ENCODE peak calls at places on chromosomes 7 and 10, in four cellular contexts. A, H, M and K are unnamed samples.

GRCh38 chr7:13508586-13508985 is 480.9 kb downstream of the ETV1 start:
- DNase-seq in A (no peak), H (no peak), M (no peak), K (no peak)

GRCh38 chr7:77321300-77321699 is 94.8 kb downstream of the GSAP start:
- DNase-seq in A (no peak), H (no peak), M (no peak), K (no peak)

GRCh38 chr7:2527505-2528464 is 8.2 kb downstream of the LFNG start:
- DNase-seq in A (peak), H (peak), M (peak), K (peak)

GRCh38 chr7:101589976-101590662 is 39.0 kb downstream of the MYL10 start:
- DNase-seq in A (no peak), H (no peak), M (no peak), K (no peak)

GRCh38 chr7:43636093-43636492 is 53.2 kb downstream of the STK17A start:
- DNase-seq in A (no peak), H (peak), M (no peak), K (no peak)

GRCh38 chr10:75347211-75347610 is 54.4 kb downstream of the ZNF503 start:
- DNase-seq in A (no peak), H (no peak), M (no peak), K (no peak)

GRCh38 chr10:11345224-11346054 is 266.0 kb downstream of the USP6NL start:
- DNase-seq in A (no peak), H (no peak), M (no peak), K (no peak)

GRCh38 chr10:59098387-59098786 is 78.1 kb upstream of the PHYHIPL start:
- DNase-seq in A (no peak), H (peak), M (no peak), K (no peak)

GRCh38 chr10:18400201-18400910 is 251.0 kb downstream of the NSUN6 start:
- DNase-seq in A (no peak), H (no peak), M (no peak), K (no peak)

GRCh38 chr10:131569851-131570715 is 258.6 kb upstream of the TCERG1L start:
- DNase-seq in A (no peak), H (no peak), M (no peak), K (no peak)

GRCh38 chr10:51895209-51895608 is 195.8 kb upstream of the CSTF2T start:
- DNase-seq in A (no peak), H (peak), M (peak), K (peak)

GRCh38 chr7:54565432-54565831 is 23.3 kb downstream of the VSTM2A start:
- DNase-seq in A (no peak), H (no peak), M (no peak), K (no peak)

GRCh38 chr7:70347463-70347855 is 749.2 kb downstream of the AUTS2 start:
- DNase-seq in A (no peak), H (no peak), M (no peak), K (no peak)

GRCh38 chr10:94439275-94439861 is 37.0 kb downstream of the TBC1D12 start:
- DNase-seq in A (no peak), H (no peak), M (no peak), K (no peak)

GRCh38 chr7:130141161-130141857 is 63.9 kb downstream of the TMEM209 start:
- DNase-seq in A (no peak), H (peak), M (peak), K (peak)

GRCh38 chr7:12805957-12806356 is 118.5 kb downstream of the ARL4A start:
- DNase-seq in A (no peak), H (no peak), M (no peak), K (no peak)

GRCh38 chr7:5699951-5700384 is 81.5 kb downstream of the RNF216 start:
- DNase-seq in A (no peak), H (no peak), M (no peak), K (no peak)

GRCh38 chr7:132622081-132622480 is 45.8 kb upstream of the PLXNA4 start:
- DNase-seq in A (no peak), H (no peak), M (no peak), K (no peak)

GRCh38 chr7:255038-255435 is 34.9 kb upstream of the FOXL3 start:
- DNase-seq in A (no peak), H (no peak), M (no peak), K (peak)

GRCh38 chr10:31320598-31321211 is 1.7 kb downstream of the ZEB1 start:
- DNase-seq in A (peak), H (peak), M (peak), K (peak)

GRCh38 chr10:31554556-31554955 is 235.5 kb downstream of the ZEB1 start:
- DNase-seq in A (no peak), H (peak), M (no peak), K (no peak)

GRCh38 chr10:115947104-115947503 is 325.9 kb downstream of the GFRA1 start:
- DNase-seq in A (no peak), H (peak), M (no peak), K (no peak)

GRCh38 chr7:29854257-29854938 is 48.1 kb downstream of the WIPF3 start:
- DNase-seq in A (peak), H (no peak), M (no peak), K (no peak)

GRCh38 chr7:21454182-21454581 is 26.3 kb downstream of the SP4 start:
- DNase-seq in A (no peak), H (no peak), M (no peak), K (no peak)

GRCh38 chr10:116748041-116748440 is 5.7 kb upstream of the HSPA12A start:
- DNase-seq in A (peak), H (peak), M (no peak), K (no peak)

GRCh38 chr7:148156248-148156647 is 434.3 kb upstream of the C7orf33 start:
- DNase-seq in A (no peak), H (no peak), M (no peak), K (no peak)

GRCh38 chr7:6015917-6016652 is 7.0 kb downstream of the AIMP2 start:
- DNase-seq in A (no peak), H (peak), M (peak), K (peak)

GRCh38 chr10:63247771-63248170 is 114.6 kb downstream of the NRBF2 start:
- DNase-seq in A (no peak), H (no peak), M (no peak), K (no peak)

GRCh38 chr7:129298268-129298893 is 73.6 kb downstream of the AHCYL2 start:
- DNase-seq in A (peak), H (peak), M (no peak), K (peak)

GRCh38 chr7:51472017-51472296 is 155.3 kb upstream of the COBL start:
- DNase-seq in A (no peak), H (no peak), M (no peak), K (no peak)

GRCh38 chr10:85604136-85604725 is 762.4 kb downstream of the GRID1 start:
- DNase-seq in A (no peak), H (no peak), M (no peak), K (no peak)

GRCh38 chr10:129868470-129869035 is 95.5 kb downstream of the EBF3 start:
- DNase-seq in A (no peak), H (no peak), M (no peak), K (peak)

GRCh38 chr10:129867780-129868179 is 96.3 kb downstream of the EBF3 start:
- DNase-seq in A (no peak), H (no peak), M (no peak), K (peak)

GRCh38 chr10:129865413-129865812 is 98.7 kb downstream of the EBF3 start:
- DNase-seq in A (no peak), H (no peak), M (no peak), K (peak)

GRCh38 chr10:129865960-129866359 is 98.1 kb downstream of the EBF3 start:
- DNase-seq in A (no peak), H (no peak), M (no peak), K (no peak)

DNA sequence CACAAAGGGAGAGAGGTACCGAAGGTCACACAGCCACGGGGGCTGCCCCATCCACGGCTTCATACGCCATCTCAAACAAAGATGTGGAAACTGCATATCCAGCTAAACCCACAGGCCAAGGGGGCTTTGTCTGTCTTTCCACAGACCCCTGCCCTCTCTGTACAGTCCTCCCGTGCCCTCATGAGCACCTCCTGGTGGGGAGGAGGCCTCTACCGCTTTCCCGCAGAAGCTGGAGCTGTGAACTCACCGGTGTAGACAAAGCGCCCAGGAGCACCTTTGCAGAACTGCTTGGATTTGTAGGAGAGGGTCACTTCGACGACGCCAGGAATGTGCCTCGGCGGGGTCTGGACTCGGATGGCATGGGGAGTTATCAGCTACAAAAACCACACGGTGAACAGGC is 97.2 kb downstream of the EBF3 start:
- DNase-seq in A (no peak), H (no peak), M (no peak), K (no peak)
- TF ChIP-seq CTCF in A (no peak), H (no peak), M (no peak), K (no peak)

GRCh38 chr7:154789404-154789803 is 213.5 kb downstream of the PAXIP1 start:
- DNase-seq in A (peak), H (no peak), M (no peak), K (no peak)
- TF ChIP-seq CTCF in A (peak), H (no peak), M (peak), K (no peak)

GRCh38 chr10:45581497-45582385 is 90.8 kb downstream of the ZFAND4 start:
- DNase-seq in A (no peak), H (no peak), M (no peak), K (no peak)

GRCh38 chr10:45580781-45581496 is 91.6 kb downstream of the ZFAND4 start:
- DNase-seq in A (no peak), H (no peak), M (no peak), K (no peak)

GRCh38 chr10:45580371-45580770 is 92.2 kb downstream of the ZFAND4 start:
- DNase-seq in A (no peak), H (no peak), M (no peak), K (no peak)

GRCh38 chr10:45585131-45585530 is 87.4 kb downstream of the ZFAND4 start:
- DNase-seq in A (no peak), H (no peak), M (no peak), K (no peak)

DNA sequence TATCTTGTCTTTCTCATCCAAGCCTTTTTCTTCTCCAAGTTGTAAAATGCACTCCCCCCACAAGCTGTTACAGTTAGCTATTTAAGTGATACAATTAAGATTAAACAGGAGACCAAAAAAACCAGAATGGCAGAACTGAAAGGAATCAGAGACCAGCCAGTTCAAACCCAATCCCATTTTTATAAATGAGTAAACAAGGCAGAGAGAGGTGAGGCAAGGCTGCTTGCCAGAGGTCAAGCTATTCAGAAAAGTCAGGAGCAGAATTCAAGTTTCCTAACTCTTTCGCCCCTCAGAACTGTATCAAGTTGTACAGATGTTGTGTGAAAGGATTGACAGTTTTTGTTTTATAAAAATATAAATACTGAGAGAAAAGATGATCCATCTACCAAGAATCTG is 90.2 kb downstream of the ZFAND4 start:
- DNase-seq in A (no peak), H (no peak), M (no peak), K (no peak)
- TF ChIP-seq CTCF in A (no peak), H (no peak), M (no peak), K (no peak)

GRCh38 chr7:7330997-7331396 is 148.7 kb downstream of the C1GALT1 start:
- DNase-seq in A (no peak), H (no peak), M (no peak), K (no peak)
- TF ChIP-seq CTCF in A (no peak), H (no peak), M (peak), K (no peak)

GRCh38 chr10:107232013-107232412 is 67.5 kb upstream of the SORCS1 start:
- DNase-seq in A (no peak), H (no peak), M (no peak), K (no peak)

DNA sequence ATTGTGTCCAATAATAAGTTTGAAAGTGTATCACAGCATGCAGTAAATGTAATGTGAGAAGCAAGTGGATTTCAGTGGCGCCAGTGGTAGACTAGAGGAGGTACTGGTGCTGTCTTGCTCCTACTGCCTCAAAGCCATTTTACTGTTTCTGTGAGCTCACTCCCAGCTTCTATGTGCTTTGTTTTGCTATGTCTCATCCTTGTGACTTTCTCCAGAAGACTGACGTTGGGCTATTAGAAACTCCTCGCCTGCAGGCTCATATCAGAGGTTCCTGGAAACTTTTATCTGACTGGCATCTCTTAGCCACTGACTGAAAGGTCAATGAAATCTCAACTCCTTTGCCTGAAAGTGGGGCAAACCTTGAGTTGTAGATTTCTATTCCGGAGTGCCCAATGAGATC is 66.3 kb upstream of the SORCS1 start:
- DNase-seq in A (no peak), H (no peak), M (no peak), K (no peak)
- TF ChIP-seq CTCF in A (no peak), H (no peak), M (no peak), K (no peak)

GRCh38 chr7:145104400-145104799 is 268.5 kb upstream of the TPK1 start:
- DNase-seq in A (no peak), H (no peak), M (no peak), K (no peak)

GRCh38 chr7:145105561-145105960 is 269.7 kb upstream of the TPK1 start:
- DNase-seq in A (no peak), H (no peak), M (no peak), K (no peak)

GRCh38 chr7:145106001-145106400 is 270.1 kb upstream of the TPK1 start:
- DNase-seq in A (peak), H (no peak), M (peak), K (peak)
- TF ChIP-seq CTCF in A (no peak), H (no peak), M (no peak), K (no peak)

GRCh38 chr10:114173680-114174461 is at the start of gene CCDC186:
- DNase-seq in A (peak), H (peak), M (peak), K (peak)
- TF ChIP-seq CTCF in A (no peak), H (no peak), M (no peak), K (no peak)

DNA sequence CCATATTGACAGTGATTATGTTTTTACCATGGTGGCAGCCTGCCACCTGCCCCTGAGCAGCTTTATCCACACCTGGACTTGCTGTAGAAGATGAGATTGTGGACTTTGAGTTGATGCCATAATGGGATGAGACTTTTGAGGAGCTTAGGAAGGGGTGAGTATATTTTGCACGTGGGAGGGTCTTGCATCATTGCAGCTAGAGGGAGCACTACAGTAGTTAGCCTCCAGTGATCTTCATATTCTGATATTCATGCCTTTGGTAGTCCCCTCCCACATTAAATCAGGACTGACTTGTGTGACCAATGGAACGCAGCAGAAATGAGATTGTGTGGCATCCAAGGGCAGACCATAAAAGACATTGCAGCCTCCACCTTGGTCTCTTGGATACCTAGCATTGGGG is 18.2 kb upstream of the COL13A1 start:
- DNase-seq in A (no peak), H (no peak), M (no peak), K (no peak)
- TF ChIP-seq CTCF in A (no peak), H (peak), M (no peak), K (no peak)

GRCh38 chr10:68223535-68224165 is 8.3 kb downstream of the ATOH7 start:
- DNase-seq in A (no peak), H (no peak), M (no peak), K (no peak)
- TF ChIP-seq CTCF in A (peak), H (peak), M (no peak), K (no peak)